ENCODE peak calls at places on chromosomes 2 and 18, in six cellular contexts. One of them, this sample, is unnamed.

GRCh38 chr18:25799221-25799620 is 291.2 kb downstream of the SS18 start:
- DNase-seq in adrenal gland: no peak
- DNase-seq in body of pancreas: no peak
- DNase-seq in Peyer's patch: no peak
- DNase-seq in thyroid gland: no peak
- DNase-seq in sigmoid colon: no peak
- DNase-seq in this sample: no peak

GRCh38 chr2:174053784-174054183 is 88.6 kb upstream of the SP3 start:
- DNase-seq in sigmoid colon: no peak
- DNase-seq in thyroid gland: no peak
- DNase-seq in body of pancreas: no peak
- DNase-seq in adrenal gland: no peak
- DNase-seq in Peyer's patch: no peak
- DNase-seq in this sample: no peak

GRCh38 chr2:195694553-195694952 is 37.5 kb downstream of the SLC39A10 start:
- DNase-seq in thyroid gland: peak
- DNase-seq in Peyer's patch: no peak
- DNase-seq in body of pancreas: no peak
- DNase-seq in sigmoid colon: no peak
- DNase-seq in adrenal gland: no peak
- DNase-seq in this sample: no peak

GRCh38 chr2:71455741-71456569 is 2.6 kb downstream of the DYSF start:
- DNase-seq in body of pancreas: no peak
- DNase-seq in Peyer's patch: no peak
- DNase-seq in adrenal gland: no peak
- DNase-seq in thyroid gland: no peak
- DNase-seq in sigmoid colon: no peak
- DNase-seq in this sample: no peak

GRCh38 chr2:39550701-39551285 is 113.7 kb upstream of the MAP4K3 start:
- DNase-seq in sigmoid colon: no peak
- DNase-seq in adrenal gland: no peak
- DNase-seq in body of pancreas: no peak
- DNase-seq in Peyer's patch: no peak
- DNase-seq in thyroid gland: no peak
- DNase-seq in this sample: no peak

GRCh38 chr2:230203110-230203676 is 16.6 kb downstream of the SP110 start:
- DNase-seq in adrenal gland: no peak
- DNase-seq in Peyer's patch: peak
- DNase-seq in body of pancreas: no peak
- DNase-seq in thyroid gland: no peak
- DNase-seq in sigmoid colon: no peak
- DNase-seq in this sample: no peak

GRCh38 chr2:129907256-129907973 is 72.1 kb upstream of the RAB6C start:
- DNase-seq in body of pancreas: no peak
- DNase-seq in thyroid gland: no peak
- DNase-seq in adrenal gland: no peak
- DNase-seq in sigmoid colon: no peak
- DNase-seq in Peyer's patch: no peak
- DNase-seq in this sample: no peak

GRCh38 chr18:9941108-9941507 is 27.3 kb downstream of the VAPA start:
- DNase-seq in adrenal gland: no peak
- DNase-seq in Peyer's patch: no peak
- DNase-seq in body of pancreas: no peak
- DNase-seq in thyroid gland: no peak
- DNase-seq in sigmoid colon: no peak
- DNase-seq in this sample: no peak

GRCh38 chr2:215370116-215370965 is 58.5 kb downstream of the ATIC start:
- DNase-seq in Peyer's patch: no peak
- DNase-seq in thyroid gland: no peak
- DNase-seq in body of pancreas: no peak
- DNase-seq in adrenal gland: no peak
- DNase-seq in sigmoid colon: no peak
- DNase-seq in this sample: no peak
- TF ChIP-seq POLR2A in Peyer's patch: no peak
- TF ChIP-seq POLR2A in thyroid gland: no peak
- TF ChIP-seq POLR2A in body of pancreas: no peak
- TF ChIP-seq POLR2A in adrenal gland: no peak
- TF ChIP-seq POLR2A in sigmoid colon: no peak
- TF ChIP-seq POLR2A in this sample: no peak

GRCh38 chr2:24016376-24016761 is 6.5 kb downstream of the MFSD2B start:
- DNase-seq in Peyer's patch: no peak
- DNase-seq in thyroid gland: no peak
- DNase-seq in sigmoid colon: no peak
- DNase-seq in adrenal gland: no peak
- DNase-seq in body of pancreas: no peak
- DNase-seq in this sample: no peak

GRCh38 chr2:24016853-24017703 is 7.2 kb downstream of the MFSD2B start:
- DNase-seq in thyroid gland: no peak
- DNase-seq in body of pancreas: no peak
- DNase-seq in Peyer's patch: no peak
- DNase-seq in adrenal gland: no peak
- DNase-seq in sigmoid colon: no peak
- DNase-seq in this sample: no peak

GRCh38 chr2:24018241-24018640 is 8.4 kb downstream of the MFSD2B start:
- DNase-seq in body of pancreas: no peak
- DNase-seq in adrenal gland: no peak
- DNase-seq in Peyer's patch: no peak
- DNase-seq in sigmoid colon: no peak
- DNase-seq in thyroid gland: no peak
- DNase-seq in this sample: no peak

GRCh38 chr2:24017711-24018110 is 7.8 kb downstream of the MFSD2B start:
- DNase-seq in body of pancreas: no peak
- DNase-seq in thyroid gland: no peak
- DNase-seq in Peyer's patch: no peak
- DNase-seq in sigmoid colon: no peak
- DNase-seq in adrenal gland: no peak
- DNase-seq in this sample: no peak

DNA sequence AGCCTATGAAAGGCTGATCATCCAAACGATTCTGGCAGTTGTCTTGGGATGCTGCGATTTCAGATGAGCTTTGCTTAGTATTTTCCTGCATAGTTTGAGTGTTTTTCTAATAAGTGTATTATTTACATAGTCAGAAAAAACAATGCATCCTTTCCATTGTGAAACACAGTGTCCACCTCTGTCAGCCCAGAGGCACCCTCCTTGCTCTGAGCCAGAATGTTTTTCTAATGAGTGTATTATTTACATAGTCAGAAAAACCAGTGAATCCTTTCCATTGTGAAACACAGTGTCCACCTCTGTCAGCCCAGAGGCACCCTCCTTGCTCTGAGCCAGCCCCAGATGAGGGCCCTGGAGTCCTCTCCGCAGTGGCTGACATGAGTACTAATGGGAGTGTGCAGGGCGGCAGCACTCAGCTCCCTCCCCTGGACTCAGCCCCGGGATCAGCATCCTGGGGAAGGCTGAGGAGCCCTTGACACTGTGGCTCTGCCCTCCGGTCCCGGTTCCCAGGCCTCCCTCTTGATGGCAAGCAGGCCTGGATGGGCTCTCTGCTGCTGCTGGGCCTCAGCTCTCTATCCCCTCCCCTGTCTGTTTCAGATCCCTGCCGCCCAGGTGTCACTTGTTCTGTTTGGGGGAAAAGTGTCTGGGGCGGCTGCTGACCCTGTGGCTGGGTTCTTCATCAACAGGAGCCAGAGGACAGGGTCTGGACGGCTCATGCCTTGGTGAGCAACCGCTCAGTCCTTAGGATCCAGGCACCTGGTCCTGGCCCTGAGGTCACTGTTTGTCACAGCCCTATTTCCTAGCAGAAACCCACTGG is 5.9 kb downstream of the MFSD2B start:
- DNase-seq in adrenal gland: no peak
- DNase-seq in Peyer's patch: no peak
- DNase-seq in body of pancreas: no peak
- DNase-seq in thyroid gland: no peak
- DNase-seq in sigmoid colon: no peak
- DNase-seq in this sample: peak
- TF ChIP-seq POLR2A in adrenal gland: no peak
- TF ChIP-seq POLR2A in Peyer's patch: no peak
- TF ChIP-seq POLR2A in body of pancreas: no peak
- TF ChIP-seq POLR2A in thyroid gland: no peak
- TF ChIP-seq POLR2A in sigmoid colon: no peak
- TF ChIP-seq POLR2A in this sample: no peak

GRCh38 chr2:178523596-178524134 is 43.4 kb downstream of the PLEKHA3 start:
- DNase-seq in thyroid gland: no peak
- DNase-seq in sigmoid colon: no peak
- DNase-seq in adrenal gland: no peak
- DNase-seq in body of pancreas: no peak
- DNase-seq in Peyer's patch: no peak
- DNase-seq in this sample: no peak

GRCh38 chr2:178521304-178522150 is 41.3 kb downstream of the PLEKHA3 start:
- DNase-seq in thyroid gland: no peak
- DNase-seq in Peyer's patch: no peak
- DNase-seq in sigmoid colon: no peak
- DNase-seq in adrenal gland: no peak
- DNase-seq in body of pancreas: no peak
- DNase-seq in this sample: no peak

GRCh38 chr2:178527592-178527991 is 47.3 kb downstream of the PLEKHA3 start:
- DNase-seq in body of pancreas: no peak
- DNase-seq in sigmoid colon: no peak
- DNase-seq in adrenal gland: no peak
- DNase-seq in Peyer's patch: no peak
- DNase-seq in thyroid gland: no peak
- DNase-seq in this sample: no peak

GRCh38 chr2:178526256-178526655 is 46.0 kb downstream of the PLEKHA3 start:
- DNase-seq in thyroid gland: no peak
- DNase-seq in adrenal gland: no peak
- DNase-seq in body of pancreas: no peak
- DNase-seq in sigmoid colon: no peak
- DNase-seq in Peyer's patch: no peak
- DNase-seq in this sample: no peak

GRCh38 chr2:178522950-178523595 is 42.8 kb downstream of the PLEKHA3 start:
- DNase-seq in thyroid gland: peak
- DNase-seq in body of pancreas: peak
- DNase-seq in Peyer's patch: peak
- DNase-seq in sigmoid colon: peak
- DNase-seq in adrenal gland: peak
- DNase-seq in this sample: peak
- TF ChIP-seq POLR2A in thyroid gland: peak
- TF ChIP-seq POLR2A in body of pancreas: peak
- TF ChIP-seq POLR2A in Peyer's patch: peak
- TF ChIP-seq POLR2A in sigmoid colon: no peak
- TF ChIP-seq POLR2A in adrenal gland: no peak
- TF ChIP-seq POLR2A in this sample: peak

DNA sequence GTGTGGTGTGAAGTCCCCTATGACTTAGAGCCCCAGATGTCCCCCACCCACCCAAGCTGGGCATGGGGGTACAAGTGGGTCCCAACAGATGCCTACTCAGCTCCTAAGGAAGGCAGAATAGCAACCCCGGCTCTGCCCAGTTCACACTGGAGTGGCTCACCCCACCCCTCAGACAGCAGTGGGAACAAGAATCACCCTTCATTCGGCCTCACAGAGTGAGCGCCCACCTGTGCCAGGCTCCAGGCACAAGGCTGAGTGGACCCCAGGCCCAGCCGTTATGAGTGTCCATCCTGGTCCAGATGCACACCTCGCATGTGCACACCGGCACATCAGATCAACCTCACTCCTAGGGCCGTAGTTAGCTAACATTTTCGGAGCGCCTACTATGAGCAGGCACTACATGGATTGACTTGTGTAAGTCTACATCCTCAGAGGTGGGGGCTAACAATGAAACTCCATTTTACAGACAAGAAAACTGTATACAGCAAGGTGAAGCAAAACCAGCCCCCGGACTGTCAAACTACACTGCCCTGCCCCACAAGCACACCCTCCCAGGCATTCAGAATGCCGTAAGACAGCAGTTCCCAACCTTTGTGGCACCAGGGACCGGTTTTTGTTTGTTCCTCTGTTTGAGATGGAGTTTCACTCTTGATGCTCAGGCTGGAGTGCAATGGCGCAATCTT is 2.8 kb upstream of the ASTL start:
- DNase-seq in Peyer's patch: no peak
- DNase-seq in adrenal gland: no peak
- DNase-seq in thyroid gland: no peak
- DNase-seq in body of pancreas: no peak
- DNase-seq in sigmoid colon: no peak
- DNase-seq in this sample: no peak
- TF ChIP-seq POLR2A in Peyer's patch: no peak
- TF ChIP-seq POLR2A in adrenal gland: no peak
- TF ChIP-seq POLR2A in thyroid gland: no peak
- TF ChIP-seq POLR2A in body of pancreas: no peak
- TF ChIP-seq POLR2A in sigmoid colon: no peak
- TF ChIP-seq POLR2A in this sample: no peak

DNA sequence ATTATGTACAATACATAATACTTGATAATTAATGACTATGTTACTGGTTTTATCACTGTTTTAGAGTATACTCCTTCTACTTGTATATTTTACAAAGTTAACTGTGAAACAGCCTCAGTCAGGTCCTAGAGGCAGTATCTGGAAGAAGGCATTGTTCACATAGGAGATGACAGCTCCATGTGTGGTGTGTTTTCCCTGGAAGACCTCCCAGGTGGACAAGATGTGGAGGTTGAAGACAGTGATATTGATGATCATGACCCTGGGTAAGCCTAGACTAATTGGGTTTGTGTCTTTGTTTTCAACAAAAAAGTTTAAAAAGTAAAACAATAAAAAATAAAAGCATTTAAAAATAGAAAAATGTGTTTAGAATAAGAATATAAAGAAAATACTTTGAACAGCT is 96.4 kb downstream of the TRIB2 start:
- DNase-seq in Peyer's patch: no peak
- DNase-seq in body of pancreas: no peak
- DNase-seq in sigmoid colon: no peak
- DNase-seq in adrenal gland: no peak
- DNase-seq in thyroid gland: no peak
- DNase-seq in this sample: no peak
- TF ChIP-seq POLR2A in Peyer's patch: no peak
- TF ChIP-seq POLR2A in body of pancreas: no peak
- TF ChIP-seq POLR2A in sigmoid colon: no peak
- TF ChIP-seq POLR2A in adrenal gland: no peak
- TF ChIP-seq POLR2A in thyroid gland: no peak
- TF ChIP-seq POLR2A in this sample: no peak

GRCh38 chr18:31723998-31724711 is 36.5 kb downstream of the SLC25A52 start:
- DNase-seq in thyroid gland: peak
- DNase-seq in adrenal gland: peak
- DNase-seq in sigmoid colon: peak
- DNase-seq in body of pancreas: peak
- DNase-seq in Peyer's patch: no peak
- DNase-seq in this sample: no peak
- TF ChIP-seq POLR2A in thyroid gland: no peak
- TF ChIP-seq POLR2A in adrenal gland: no peak
- TF ChIP-seq POLR2A in sigmoid colon: no peak
- TF ChIP-seq POLR2A in body of pancreas: no peak
- TF ChIP-seq POLR2A in Peyer's patch: no peak
- TF ChIP-seq POLR2A in this sample: no peak

GRCh38 chr2:9843229-9844035 is at the start of gene TAF1B:
- DNase-seq in sigmoid colon: peak
- DNase-seq in thyroid gland: peak
- DNase-seq in adrenal gland: peak
- DNase-seq in Peyer's patch: peak
- DNase-seq in body of pancreas: peak
- DNase-seq in this sample: peak
- TF ChIP-seq POLR2A in sigmoid colon: peak
- TF ChIP-seq POLR2A in thyroid gland: peak
- TF ChIP-seq POLR2A in adrenal gland: peak
- TF ChIP-seq POLR2A in Peyer's patch: peak
- TF ChIP-seq POLR2A in body of pancreas: peak
- TF ChIP-seq POLR2A in this sample: peak

This sample was measured in H54.